ENCODE peak calls at places on chromosomes 3 and 15, in eight cellular contexts. One of them, this sample, is unnamed.
A peak's percentile ranks its signal among the peaks of the same experiment; 100 is the strongest.

GRCh38 chr15:62782896-62783295 is 259.7 kb upstream of the TPM1 start:
- DNase-seq in HCT116: no peak
- DNase-seq in vagina: no peak
- DNase-seq in CD8-positive, alpha-beta T cell: no peak
- DNase-seq in PC-9: no peak
- DNase-seq in left lung: no peak
- DNase-seq in osteoblast: no peak
- DNase-seq in psoas muscle: no peak
- DNase-seq in this sample: no peak

GRCh38 chr3:59412506-59412905 is 362.7 kb upstream of the CFAP20DC start:
- DNase-seq in HCT116: no peak
- DNase-seq in vagina: no peak
- DNase-seq in CD8-positive, alpha-beta T cell: no peak
- DNase-seq in PC-9: no peak
- DNase-seq in left lung: no peak
- DNase-seq in osteoblast: no peak
- DNase-seq in psoas muscle: no peak
- DNase-seq in this sample: no peak

GRCh38 chr3:9020396-9020795 is 57.1 kb upstream of the RAD18 start:
- DNase-seq in HCT116: no peak
- DNase-seq in vagina: no peak
- DNase-seq in CD8-positive, alpha-beta T cell: no peak
- DNase-seq in PC-9: no peak
- DNase-seq in left lung: no peak
- DNase-seq in osteoblast: no peak
- DNase-seq in psoas muscle: no peak
- DNase-seq in this sample: no peak

GRCh38 chr3:55875137-55875536 is 388.0 kb upstream of the WNT5A start:
- DNase-seq in HCT116: no peak
- DNase-seq in vagina: no peak
- DNase-seq in CD8-positive, alpha-beta T cell: no peak
- DNase-seq in PC-9: no peak
- DNase-seq in left lung: no peak
- DNase-seq in osteoblast: no peak
- DNase-seq in psoas muscle: no peak
- DNase-seq in this sample: no peak

GRCh38 chr15:27238209-27238608 is 267.2 kb downstream of the GABRG3 start:
- DNase-seq in HCT116: no peak
- DNase-seq in vagina: no peak
- DNase-seq in CD8-positive, alpha-beta T cell: no peak
- DNase-seq in PC-9: no peak
- DNase-seq in left lung: no peak
- DNase-seq in osteoblast: no peak
- DNase-seq in psoas muscle: no peak
- DNase-seq in this sample: no peak

GRCh38 chr3:114674041-114674440 is 380.2 kb downstream of the TIGIT start:
- DNase-seq in HCT116: no peak
- DNase-seq in vagina: no peak
- DNase-seq in CD8-positive, alpha-beta T cell: no peak
- DNase-seq in PC-9: no peak
- DNase-seq in left lung: no peak
- DNase-seq in osteoblast: no peak
- DNase-seq in psoas muscle: no peak
- DNase-seq in this sample: no peak

GRCh38 chr3:124041553-124041952 is 49.6 kb upstream of the ROPN1 start:
- DNase-seq in HCT116: no peak
- DNase-seq in vagina: no peak
- DNase-seq in CD8-positive, alpha-beta T cell: no peak
- DNase-seq in PC-9: no peak
- DNase-seq in left lung: no peak
- DNase-seq in osteoblast: no peak
- DNase-seq in psoas muscle: no peak
- DNase-seq in this sample: no peak

GRCh38 chr3:190585771-190586630 is 72.1 kb downstream of the IL1RAP start:
- DNase-seq in HCT116: peak; percentile 81
- DNase-seq in vagina: no peak
- DNase-seq in CD8-positive, alpha-beta T cell: no peak
- DNase-seq in PC-9: peak; percentile 86
- DNase-seq in left lung: peak; percentile 56
- DNase-seq in osteoblast: peak; percentile 88
- DNase-seq in psoas muscle: peak; percentile 22
- DNase-seq in this sample: no peak

GRCh38 chr3:191997093-191997492 is 536.1 kb downstream of the PYDC2 start:
- DNase-seq in HCT116: no peak
- DNase-seq in vagina: no peak
- DNase-seq in CD8-positive, alpha-beta T cell: no peak
- DNase-seq in PC-9: no peak
- DNase-seq in left lung: no peak
- DNase-seq in osteoblast: no peak
- DNase-seq in psoas muscle: no peak
- DNase-seq in this sample: no peak

GRCh38 chr3:192001217-192001616 is 540.3 kb downstream of the PYDC2 start:
- DNase-seq in HCT116: no peak
- DNase-seq in vagina: no peak
- DNase-seq in CD8-positive, alpha-beta T cell: no peak
- DNase-seq in PC-9: no peak
- DNase-seq in left lung: no peak
- DNase-seq in osteoblast: no peak
- DNase-seq in psoas muscle: no peak
- DNase-seq in this sample: no peak

GRCh38 chr3:191997579-191998268 is 536.8 kb downstream of the PYDC2 start:
- DNase-seq in HCT116: no peak
- DNase-seq in vagina: no peak
- DNase-seq in CD8-positive, alpha-beta T cell: no peak
- DNase-seq in PC-9: no peak
- DNase-seq in left lung: no peak
- DNase-seq in osteoblast: no peak
- DNase-seq in psoas muscle: no peak
- DNase-seq in this sample: no peak
- H3K9me3 ChIP-seq in HCT116: no peaks in the 10 kb centered on the region
- H3K9me3 ChIP-seq in vagina: no peaks in the 10 kb centered on the region
- H3K9me3 ChIP-seq in CD8-positive, alpha-beta T cell: no peaks in the 10 kb centered on the region
- H3K9me3 ChIP-seq in PC-9: peaks cover 12% of the 10 kb centered on the region
- H3K9me3 ChIP-seq in left lung: no peaks in the 10 kb centered on the region
- H3K9me3 ChIP-seq in osteoblast: no peaks in the 10 kb centered on the region
- H3K9me3 ChIP-seq in psoas muscle: no peaks in the 10 kb centered on the region
- H3K9me3 ChIP-seq in this sample: peaks cover 3% of the 10 kb centered on the region

DNA sequence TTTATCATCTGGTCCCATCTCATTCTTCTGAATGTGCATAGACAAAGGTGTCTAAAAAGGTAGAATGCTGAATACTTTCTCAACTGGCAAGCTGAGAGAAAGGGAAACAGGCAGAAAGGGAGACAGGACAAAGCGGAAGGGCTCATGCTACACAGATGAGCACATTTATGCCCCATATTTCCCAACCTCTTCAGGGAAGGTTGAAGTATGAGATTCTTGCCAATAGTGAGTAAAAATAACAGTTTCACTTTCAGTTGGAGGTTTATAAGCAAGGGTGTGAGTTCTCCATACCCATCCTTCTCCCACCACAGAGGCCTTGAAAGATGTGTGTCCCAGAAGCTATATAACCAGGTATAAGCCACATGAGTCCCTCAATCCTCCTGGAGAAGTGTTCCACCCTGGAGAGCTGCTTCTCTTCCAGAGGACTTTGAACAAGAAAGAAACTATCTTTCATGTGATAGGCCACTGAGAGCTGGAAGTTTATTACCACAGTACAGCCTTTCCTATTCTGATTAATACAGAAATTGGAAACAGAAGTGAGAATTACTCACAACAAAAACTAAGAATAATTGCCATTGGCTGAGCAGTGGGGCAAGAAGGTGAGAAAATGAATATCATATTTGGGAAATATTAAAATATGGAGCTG is 709.4 kb upstream of the NR2F2 start:
- DNase-seq in HCT116: no peak
- DNase-seq in vagina: no peak
- DNase-seq in CD8-positive, alpha-beta T cell: no peak
- DNase-seq in PC-9: no peak
- DNase-seq in left lung: no peak
- DNase-seq in osteoblast: no peak
- DNase-seq in psoas muscle: no peak
- DNase-seq in this sample: no peak
- H3K9me3 ChIP-seq in HCT116: no peaks in the 10 kb centered on the region
- H3K9me3 ChIP-seq in vagina: no peaks in the 10 kb centered on the region
- H3K9me3 ChIP-seq in CD8-positive, alpha-beta T cell: no peaks in the 10 kb centered on the region
- H3K9me3 ChIP-seq in PC-9: no peaks in the 10 kb centered on the region
- H3K9me3 ChIP-seq in left lung: no peaks in the 10 kb centered on the region
- H3K9me3 ChIP-seq in osteoblast: no peaks in the 10 kb centered on the region
- H3K9me3 ChIP-seq in psoas muscle: peaks cover 3% of the 10 kb centered on the region
- H3K9me3 ChIP-seq in this sample: no peaks in the 10 kb centered on the region

GRCh38 chr3:152039887-152040286 is 166.4 kb downstream of the SUCNR1 start:
- DNase-seq in HCT116: no peak
- DNase-seq in vagina: no peak
- DNase-seq in CD8-positive, alpha-beta T cell: no peak
- DNase-seq in PC-9: no peak
- DNase-seq in left lung: no peak
- DNase-seq in osteoblast: no peak
- DNase-seq in psoas muscle: no peak
- DNase-seq in this sample: no peak
- H3K9me3 ChIP-seq in HCT116: no peaks in the 10 kb centered on the region
- H3K9me3 ChIP-seq in vagina: peaks cover 3% of the 10 kb centered on the region
- H3K9me3 ChIP-seq in CD8-positive, alpha-beta T cell: peaks cover 3% of the 10 kb centered on the region
- H3K9me3 ChIP-seq in PC-9: peaks cover 20% of the 10 kb centered on the region
- H3K9me3 ChIP-seq in left lung: no peaks in the 10 kb centered on the region
- H3K9me3 ChIP-seq in osteoblast: no peaks in the 10 kb centered on the region
- H3K9me3 ChIP-seq in psoas muscle: peaks cover 5% of the 10 kb centered on the region
- H3K9me3 ChIP-seq in this sample: peaks cover 14% of the 10 kb centered on the region

GRCh38 chr3:70861234-70861633 is 548.8 kb upstream of the MDFIC2 start:
- DNase-seq in HCT116: no peak
- DNase-seq in vagina: no peak
- DNase-seq in CD8-positive, alpha-beta T cell: no peak
- DNase-seq in PC-9: no peak
- DNase-seq in left lung: no peak
- DNase-seq in osteoblast: peak; percentile 72
- DNase-seq in psoas muscle: no peak
- DNase-seq in this sample: no peak

GRCh38 chr3:70856414-70857162 is 544.1 kb upstream of the MDFIC2 start:
- DNase-seq in HCT116: no peak
- DNase-seq in vagina: no peak
- DNase-seq in CD8-positive, alpha-beta T cell: no peak
- DNase-seq in PC-9: no peak
- DNase-seq in left lung: no peak
- DNase-seq in osteoblast: peak; percentile 85
- DNase-seq in psoas muscle: no peak
- DNase-seq in this sample: no peak

GRCh38 chr3:70855139-70855538 is 542.7 kb upstream of the MDFIC2 start:
- DNase-seq in HCT116: no peak
- DNase-seq in vagina: no peak
- DNase-seq in CD8-positive, alpha-beta T cell: no peak
- DNase-seq in PC-9: no peak
- DNase-seq in left lung: no peak
- DNase-seq in osteoblast: no peak
- DNase-seq in psoas muscle: no peak
- DNase-seq in this sample: no peak

GRCh38 chr3:70854108-70854507 is 541.7 kb upstream of the MDFIC2 start:
- DNase-seq in HCT116: no peak
- DNase-seq in vagina: no peak
- DNase-seq in CD8-positive, alpha-beta T cell: no peak
- DNase-seq in PC-9: no peak
- DNase-seq in left lung: no peak
- DNase-seq in osteoblast: no peak
- DNase-seq in psoas muscle: no peak
- DNase-seq in this sample: no peak

DNA sequence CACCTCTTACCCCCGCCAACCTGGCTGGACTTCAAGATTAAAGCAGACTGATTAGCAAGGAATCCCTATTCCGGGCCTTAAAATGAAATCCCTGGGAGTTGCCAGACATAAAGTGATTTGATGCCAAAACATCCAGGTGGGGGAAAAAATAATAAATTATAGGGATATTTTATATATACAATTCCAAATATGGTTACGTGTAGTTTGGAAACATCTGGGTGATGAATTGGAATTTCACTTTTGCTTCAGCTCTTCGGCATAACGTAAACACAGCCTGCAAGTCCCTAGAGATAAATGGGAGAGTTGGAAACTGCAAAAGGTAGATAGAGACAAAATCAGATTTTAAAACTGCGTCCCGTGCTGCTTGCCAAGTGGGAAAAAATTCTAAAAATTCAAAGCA is 545.5 kb upstream of the MDFIC2 start:
- DNase-seq in HCT116: no peak
- DNase-seq in vagina: no peak
- DNase-seq in CD8-positive, alpha-beta T cell: no peak
- DNase-seq in PC-9: no peak
- DNase-seq in left lung: no peak
- DNase-seq in osteoblast: no peak
- DNase-seq in psoas muscle: no peak
- DNase-seq in this sample: no peak
- H3K9me3 ChIP-seq in HCT116: no peaks in the 10 kb centered on the region
- H3K9me3 ChIP-seq in vagina: no peaks in the 10 kb centered on the region
- H3K9me3 ChIP-seq in CD8-positive, alpha-beta T cell: no peaks in the 10 kb centered on the region
- H3K9me3 ChIP-seq in PC-9: no peaks in the 10 kb centered on the region
- H3K9me3 ChIP-seq in left lung: no peaks in the 10 kb centered on the region
- H3K9me3 ChIP-seq in osteoblast: no peaks in the 10 kb centered on the region
- H3K9me3 ChIP-seq in psoas muscle: no peaks in the 10 kb centered on the region
- H3K9me3 ChIP-seq in this sample: no peaks in the 10 kb centered on the region

GRCh38 chr3:1587426-1587825 is 494.6 kb downstream of the CNTN6 start:
- DNase-seq in HCT116: no peak
- DNase-seq in vagina: no peak
- DNase-seq in CD8-positive, alpha-beta T cell: no peak
- DNase-seq in PC-9: no peak
- DNase-seq in left lung: no peak
- DNase-seq in osteoblast: no peak
- DNase-seq in psoas muscle: no peak
- DNase-seq in this sample: no peak
- H3K9me3 ChIP-seq in HCT116: peaks cover 13% of the 10 kb centered on the region
- H3K9me3 ChIP-seq in vagina: peaks cover 5% of the 10 kb centered on the region
- H3K9me3 ChIP-seq in CD8-positive, alpha-beta T cell: peaks cover 5% of the 10 kb centered on the region
- H3K9me3 ChIP-seq in PC-9: no peaks in the 10 kb centered on the region
- H3K9me3 ChIP-seq in left lung: no peaks in the 10 kb centered on the region
- H3K9me3 ChIP-seq in osteoblast: peaks cover 2% of the 10 kb centered on the region
- H3K9me3 ChIP-seq in psoas muscle: peaks cover 7% of the 10 kb centered on the region
- H3K9me3 ChIP-seq in this sample: peaks cover 9% of the 10 kb centered on the region

GRCh38 chr3:204102-204501 is 7.5 kb downstream of the CHL1 start:
- DNase-seq in HCT116: no peak
- DNase-seq in vagina: no peak
- DNase-seq in CD8-positive, alpha-beta T cell: no peak
- DNase-seq in PC-9: no peak
- DNase-seq in left lung: no peak
- DNase-seq in osteoblast: no peak
- DNase-seq in psoas muscle: no peak
- DNase-seq in this sample: no peak
- H3K9me3 ChIP-seq in HCT116: peaks cover 20% of the 10 kb centered on the region
- H3K9me3 ChIP-seq in vagina: no peaks in the 10 kb centered on the region
- H3K9me3 ChIP-seq in CD8-positive, alpha-beta T cell: no peaks in the 10 kb centered on the region
- H3K9me3 ChIP-seq in PC-9: no peaks in the 10 kb centered on the region
- H3K9me3 ChIP-seq in left lung: no peaks in the 10 kb centered on the region
- H3K9me3 ChIP-seq in osteoblast: no peaks in the 10 kb centered on the region
- H3K9me3 ChIP-seq in psoas muscle: no peaks in the 10 kb centered on the region
- H3K9me3 ChIP-seq in this sample: no peaks in the 10 kb centered on the region

GRCh38 chr3:792651-793050 is 300.2 kb upstream of the CNTN6 start:
- DNase-seq in HCT116: no peak
- DNase-seq in vagina: no peak
- DNase-seq in CD8-positive, alpha-beta T cell: no peak
- DNase-seq in PC-9: no peak
- DNase-seq in left lung: no peak
- DNase-seq in osteoblast: no peak
- DNase-seq in psoas muscle: no peak
- DNase-seq in this sample: no peak

DNA sequence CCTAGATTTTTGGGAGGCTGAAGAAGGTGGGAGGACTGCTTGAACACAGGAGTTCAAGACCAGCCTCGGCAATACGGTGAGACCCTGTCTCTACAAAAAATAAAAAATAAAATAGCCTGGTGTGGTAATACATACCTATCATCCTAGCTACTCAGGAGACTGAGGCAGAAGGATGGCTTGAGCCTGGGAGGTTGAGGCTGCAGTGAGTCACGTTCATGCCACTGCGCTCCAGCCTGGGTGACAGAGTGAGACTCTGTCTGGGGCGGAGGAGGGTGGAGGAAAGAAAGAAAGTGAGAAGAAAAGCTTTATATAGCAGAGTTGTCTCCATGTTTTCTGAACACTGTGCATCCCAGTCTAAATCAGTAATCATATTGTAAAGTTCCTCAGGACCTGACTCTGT is 301.4 kb upstream of the CNTN6 start:
- DNase-seq in HCT116: no peak
- DNase-seq in vagina: no peak
- DNase-seq in CD8-positive, alpha-beta T cell: no peak
- DNase-seq in PC-9: no peak
- DNase-seq in left lung: no peak
- DNase-seq in osteoblast: no peak
- DNase-seq in psoas muscle: no peak
- DNase-seq in this sample: no peak
- H3K9me3 ChIP-seq in HCT116: peaks cover 17% of the 10 kb centered on the region
- H3K9me3 ChIP-seq in vagina: no peaks in the 10 kb centered on the region
- H3K9me3 ChIP-seq in CD8-positive, alpha-beta T cell: no peaks in the 10 kb centered on the region
- H3K9me3 ChIP-seq in PC-9: no peaks in the 10 kb centered on the region
- H3K9me3 ChIP-seq in left lung: no peaks in the 10 kb centered on the region
- H3K9me3 ChIP-seq in osteoblast: peaks cover 6% of the 10 kb centered on the region
- H3K9me3 ChIP-seq in psoas muscle: no peaks in the 10 kb centered on the region
- H3K9me3 ChIP-seq in this sample: no peaks in the 10 kb centered on the region

This sample was measured in CD4-positive, alpha-beta T cell.